ENCODE peak calls at places on chromosome 15, in four cellular contexts. One of them, this sample, is unnamed.
A peak's percentile ranks its signal among the peaks of the same experiment; 100 is the strongest.

GRCh38 chr15:73125219-73125618 is 73.0 kb downstream of the NEO1 start:
- DNase-seq in neural crest cell: no peak
- DNase-seq in heart left ventricle: no peak
- DNase-seq in fibroblast of mammary gland: peak; percentile 63
- DNase-seq in this sample: no peak

GRCh38 chr15:33722673-33723015 is 245.7 kb upstream of the CHRM5 start:
- DNase-seq in neural crest cell: no peak
- DNase-seq in heart left ventricle: no peak
- DNase-seq in fibroblast of mammary gland: no peak
- DNase-seq in this sample: no peak

GRCh38 chr15:50876260-50876988 is 32.1 kb upstream of the AP4E1 start:
- DNase-seq in neural crest cell: no peak
- DNase-seq in heart left ventricle: no peak
- DNase-seq in fibroblast of mammary gland: no peak
- DNase-seq in this sample: no peak

GRCh38 chr15:71677766-71678165 is 132.6 kb upstream of the NR2E3 start:
- DNase-seq in neural crest cell: no peak
- DNase-seq in heart left ventricle: no peak
- DNase-seq in fibroblast of mammary gland: no peak
- DNase-seq in this sample: no peak

GRCh38 chr15:84699538-84700191 is 16.3 kb downstream of the SEC11A start:
- DNase-seq in neural crest cell: no peak
- DNase-seq in heart left ventricle: no peak
- DNase-seq in fibroblast of mammary gland: no peak
- DNase-seq in this sample: no peak

GRCh38 chr15:58228708-58229107 is 90.5 kb downstream of the AQP9 start:
- DNase-seq in neural crest cell: no peak
- DNase-seq in heart left ventricle: peak; percentile 34
- DNase-seq in fibroblast of mammary gland: peak; percentile 72
- DNase-seq in this sample: no peak

GRCh38 chr15:63048986-63049665 is 6.6 kb downstream of the TPM1 start:
- DNase-seq in neural crest cell: peak; percentile 21
- DNase-seq in heart left ventricle: peak; percentile 63
- DNase-seq in fibroblast of mammary gland: peak; percentile 47
- DNase-seq in this sample: peak; percentile 76

GRCh38 chr15:98417346-98417745 is 231.0 kb upstream of the IGF1R start:
- DNase-seq in neural crest cell: no peak
- DNase-seq in heart left ventricle: no peak
- DNase-seq in fibroblast of mammary gland: no peak
- DNase-seq in this sample: no peak

GRCh38 chr15:55194246-55194645 is 2.5 kb downstream of the RSL24D1 start:
- DNase-seq in neural crest cell: no peak
- DNase-seq in heart left ventricle: no peak
- DNase-seq in fibroblast of mammary gland: peak; percentile 16
- DNase-seq in this sample: no peak

GRCh38 chr15:66132251-66132816 is 121.2 kb downstream of the MEGF11 start:
- DNase-seq in neural crest cell: no peak
- DNase-seq in heart left ventricle: peak; percentile 53
- DNase-seq in fibroblast of mammary gland: no peak
- DNase-seq in this sample: no peak

GRCh38 chr15:65869954-65870871 is 922 bp downstream of the RAB11A start:
- DNase-seq in neural crest cell: peak; percentile 53
- DNase-seq in heart left ventricle: peak; percentile 63
- DNase-seq in fibroblast of mammary gland: peak; percentile 32
- DNase-seq in this sample: peak; percentile 54